ENCODE peak calls at places on chromosomes 5 and 9, in four cellular contexts. K is AG04449, F is AG09309, O is A549. X is an unnamed sample.

GRCh38 chr5:79070002-79070567 is 518 bp downstream of the BHMT2 start:
- DNase-seq in K (no peak), F (no peak), O (no peak), X (no peak)

GRCh38 chr9:98922721-98923435 is 20.8 kb upstream of the COL15A1 start:
- DNase-seq in K (no peak), O (no peak), F (no peak), X (no peak)

GRCh38 chr9:127444921-127445850 is 6.0 kb downstream of the RPL12 start:
- DNase-seq in K (no peak), F (no peak), O (peak; percentile 55), X (no peak)

GRCh38 chr9:34892886-34893285 is 65.2 kb upstream of the PHF24 start:
- DNase-seq in F (no peak), O (no peak), K (no peak), X (no peak)

GRCh38 chr5:109685916-109686315 is 3.8 kb upstream of the MAN2A1 start:
- DNase-seq in K (no peak), F (no peak), O (no peak), X (no peak)

GRCh38 chr9:113956901-113957777 is 81.0 kb downstream of the ZNF618 start:
- DNase-seq in F (no peak), K (no peak), O (no peak), X (no peak)

GRCh38 chr5:155466851-155467250 is 453.3 kb downstream of the KIF4B start:
- DNase-seq in O (no peak), F (no peak), K (no peak), X (no peak)

GRCh38 chr9:36161187-36161586 is 8.0 kb upstream of the CCIN start:
- DNase-seq in K (no peak), F (no peak), O (no peak), X (no peak)

GRCh38 chr9:69499959-69500358 is 172.2 kb downstream of the APBA1 start:
- DNase-seq in F (no peak), K (no peak), O (no peak), X (no peak)

GRCh38 chr9:137304383-137305059 is 2.5 kb upstream of the NRARP start:
- DNase-seq in O (no peak), K (no peak), F (no peak), X (peak; percentile 58)

GRCh38 chr5:123359454-123359853 is 63.7 kb downstream of the CEP120 start:
- DNase-seq in K (no peak), F (no peak), O (no peak), X (no peak)

GRCh38 chr5:175378444-175379028 is 65.4 kb downstream of the DRD1 start:
- DNase-seq in K (no peak), O (peak; percentile 97), F (peak; percentile 97), X (no peak)

GRCh38 chr9:131747352-131747751 is 7.5 kb upstream of the RAPGEF1 start:
- DNase-seq in K (no peak), F (peak; percentile 47), O (peak; percentile 84), X (no peak)

DNA sequence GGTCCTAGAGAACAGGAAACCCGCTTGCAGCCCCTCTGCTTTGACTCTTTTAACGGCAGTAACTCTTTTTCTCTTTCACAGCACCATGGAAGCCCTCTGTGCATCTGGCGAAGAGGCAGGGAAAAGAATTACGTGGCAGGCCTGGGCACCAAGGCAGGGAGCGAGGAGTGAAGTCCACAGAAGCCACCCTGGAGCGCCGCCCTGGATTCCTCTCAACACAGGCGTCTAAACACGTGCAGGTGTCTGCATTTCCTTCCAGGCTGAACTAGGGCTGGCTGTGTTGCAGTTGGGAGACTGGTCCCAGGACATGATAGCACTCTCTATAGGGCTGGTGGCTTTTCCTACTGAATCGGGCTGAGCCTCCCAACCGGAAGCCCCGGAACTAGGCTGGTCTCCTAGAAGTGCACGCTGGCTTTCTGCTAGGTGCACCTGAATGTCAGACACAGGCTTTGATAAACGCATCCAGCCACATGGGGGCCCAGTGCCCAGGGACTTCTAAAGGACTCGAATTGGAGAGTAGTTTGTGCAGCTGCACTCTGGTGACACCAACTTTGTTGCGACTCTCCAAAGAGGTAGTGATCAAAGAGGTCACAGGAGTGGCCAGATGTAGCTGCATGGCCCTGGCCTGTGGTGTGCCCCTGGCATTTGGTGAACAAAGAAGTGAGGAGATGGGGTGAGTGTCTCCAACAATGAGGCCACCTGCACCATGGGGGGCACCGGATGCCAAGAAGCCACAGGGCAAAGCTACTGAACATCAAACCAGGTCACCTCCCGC is 54.5 kb downstream of the AK8 start:
- DNase-seq in O (no peak), F (no peak), K (no peak), X (no peak)
- TF ChIP-seq CTCF in O (no peak), F (no peak), K (no peak), X (no peak)

DNA sequence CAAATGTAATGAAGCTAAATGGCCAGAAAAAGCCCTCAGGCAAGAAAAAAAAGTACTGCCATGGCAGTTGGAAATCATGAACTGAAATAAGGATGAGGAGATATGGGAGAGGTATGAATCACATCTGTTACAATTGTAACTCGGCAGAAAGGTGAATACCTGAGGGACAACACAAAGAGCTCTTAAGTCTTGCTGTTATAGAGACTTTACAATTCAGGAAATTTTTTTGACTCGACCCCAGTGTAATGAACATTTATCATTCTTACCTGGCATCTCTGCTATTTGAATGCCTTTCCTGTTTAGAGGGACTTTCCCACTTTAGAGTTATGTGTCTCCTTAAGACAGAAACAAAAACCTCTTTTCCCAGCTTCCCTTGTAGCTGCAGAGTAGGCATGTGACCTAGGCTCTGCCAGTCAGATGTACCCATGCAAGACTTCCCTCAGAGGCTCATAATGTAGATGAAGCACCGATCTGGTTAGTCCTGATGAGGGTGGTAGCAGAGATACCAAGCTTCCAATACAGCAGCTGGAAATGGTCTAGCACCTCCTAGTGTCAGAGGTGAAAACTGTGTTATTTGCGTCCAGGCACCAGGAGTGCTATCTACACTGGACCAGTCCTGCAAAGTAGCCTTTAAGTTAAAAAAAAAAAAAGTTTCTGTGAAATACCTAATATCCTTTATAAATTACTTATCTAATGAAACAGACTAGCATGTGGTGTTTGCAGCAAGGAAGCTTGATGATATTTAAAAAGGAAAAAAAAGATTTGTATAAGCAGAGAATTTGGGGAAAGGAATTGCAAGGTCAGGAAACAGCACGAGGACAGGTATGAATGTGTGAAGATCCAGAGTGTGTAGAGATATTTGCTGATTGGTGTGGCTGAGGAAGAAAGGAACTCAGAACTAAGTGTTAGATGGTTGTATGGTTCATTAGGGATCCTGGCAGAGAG is 146.9 kb upstream of the SLC1A3 start:
- DNase-seq in F (no peak), O (peak; percentile 37), K (no peak), X (no peak)
- TF ChIP-seq CTCF in F (peak; percentile 22), O (peak; percentile 13), K (no peak), X (peak; percentile 24)

GRCh38 chr9:129949821-129950220 is 93.2 kb downstream of the FNBP1 start:
- DNase-seq in K (no peak), O (no peak), F (no peak), X (no peak)

GRCh38 chr9:129945314-129945713 is 97.7 kb downstream of the FNBP1 start:
- DNase-seq in F (no peak), K (no peak), O (no peak), X (no peak)

GRCh38 chr9:129946596-129946995 is 96.4 kb downstream of the FNBP1 start:
- DNase-seq in O (no peak), F (no peak), K (no peak), X (no peak)

GRCh38 chr9:129939426-129939825 is 103.6 kb downstream of the FNBP1 start:
- DNase-seq in F (no peak), O (no peak), K (no peak), X (no peak)

DNA sequence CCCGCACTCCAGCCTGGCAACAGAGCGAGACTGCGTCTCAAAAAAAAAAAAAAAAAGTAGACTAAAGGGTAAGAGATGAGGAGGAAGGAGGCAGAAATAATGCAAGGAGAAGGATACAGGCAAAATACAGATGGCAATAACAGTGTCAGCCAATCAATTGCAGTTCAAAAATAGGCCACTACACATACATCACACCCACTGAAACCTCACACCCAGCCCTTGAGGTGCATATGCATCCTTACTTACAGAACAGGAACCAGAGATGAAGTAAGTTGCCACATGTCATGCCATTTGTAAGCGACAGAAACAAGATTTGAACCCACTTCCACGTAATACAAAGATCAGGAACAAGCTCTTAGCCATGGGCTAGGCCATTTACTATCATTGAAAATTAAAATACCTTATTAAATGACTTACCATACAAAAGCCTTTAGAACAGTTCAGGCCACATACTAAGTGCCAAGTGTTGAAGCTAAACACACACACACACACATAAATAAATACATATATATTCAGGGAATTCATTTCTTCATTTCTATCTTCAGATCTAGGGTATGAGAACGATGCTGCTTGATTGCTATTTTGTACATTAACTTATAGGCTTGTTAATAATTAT is 98.4 kb downstream of the FNBP1 start:
- DNase-seq in F (no peak), O (no peak), K (no peak), X (no peak)
- TF ChIP-seq CTCF in F (no peak), O (no peak), K (no peak), X (no peak)

GRCh38 chr5:164324239-164324638 is 818.8 kb downstream of the MAT2B start:
- DNase-seq in K (no peak), F (no peak), O (no peak), X (no peak)

DNA sequence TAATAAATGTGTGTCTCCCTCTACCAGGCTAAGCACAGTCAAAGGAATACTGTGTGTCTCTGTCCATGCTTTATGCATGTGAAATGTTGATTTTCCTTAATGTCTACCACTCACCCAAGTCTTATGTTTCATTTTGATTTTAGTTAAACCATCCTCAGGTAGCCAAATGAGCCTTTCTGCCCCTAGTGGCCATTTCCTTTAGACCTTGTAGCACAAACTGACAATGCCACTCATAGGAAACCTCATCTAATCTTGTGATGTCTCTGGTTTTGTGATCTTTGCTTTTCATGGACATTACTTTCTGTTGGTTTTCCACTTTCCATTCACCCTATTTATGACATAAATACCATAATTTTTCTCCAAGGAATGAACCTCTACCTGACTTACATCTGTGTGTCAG is 820.8 kb downstream of the MAT2B start:
- DNase-seq in K (no peak), F (no peak), O (peak; percentile 4), X (no peak)
- TF ChIP-seq CTCF in K (no peak), F (no peak), O (no peak), X (no peak)

DNA sequence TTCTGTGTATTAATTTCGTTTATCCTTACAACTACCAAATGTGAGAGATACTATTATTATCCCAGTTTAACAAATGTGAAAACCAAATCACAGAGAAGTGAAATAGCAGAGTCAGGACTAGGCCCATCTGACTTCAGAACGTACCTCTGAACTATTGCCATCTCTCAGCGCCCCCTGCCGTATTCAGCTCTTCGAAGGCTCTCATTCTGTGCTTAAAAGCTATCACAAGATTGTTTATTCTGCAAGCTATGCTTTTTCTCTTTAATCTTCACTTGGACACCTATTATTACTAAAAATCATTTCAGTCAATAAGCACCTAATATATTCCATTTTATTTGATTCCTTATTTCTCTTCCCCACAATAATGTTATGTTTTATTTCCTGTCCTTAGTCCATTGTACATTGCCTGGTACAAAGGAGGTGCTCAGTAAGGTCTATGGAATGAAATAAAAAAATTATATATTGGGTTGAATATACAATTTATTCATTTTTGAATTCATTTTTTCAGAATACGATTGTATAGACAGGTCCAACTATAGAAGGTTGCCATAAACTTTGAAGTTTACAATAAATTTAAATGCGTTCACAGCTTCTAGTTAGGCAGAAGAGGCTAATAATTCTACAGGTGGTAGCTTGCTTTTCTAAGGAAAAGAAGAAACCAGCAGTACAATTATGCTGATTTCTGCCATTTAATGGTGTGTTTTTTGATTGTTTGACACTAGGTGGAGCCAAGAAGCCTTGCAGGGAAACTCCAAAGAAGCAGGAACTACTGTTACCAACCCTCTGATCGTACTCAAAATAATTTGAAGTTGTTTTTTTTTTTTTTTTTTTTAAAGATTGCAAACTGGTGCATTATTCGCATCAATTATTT is 202.2 kb upstream of the DMRTA1 start:
- DNase-seq in K (no peak), O (peak; percentile 71), F (no peak), X (peak; percentile 55)
- TF ChIP-seq CTCF in K (peak; percentile 57), O (peak; percentile 54), F (peak; percentile 68), X (peak; percentile 30)

DNA sequence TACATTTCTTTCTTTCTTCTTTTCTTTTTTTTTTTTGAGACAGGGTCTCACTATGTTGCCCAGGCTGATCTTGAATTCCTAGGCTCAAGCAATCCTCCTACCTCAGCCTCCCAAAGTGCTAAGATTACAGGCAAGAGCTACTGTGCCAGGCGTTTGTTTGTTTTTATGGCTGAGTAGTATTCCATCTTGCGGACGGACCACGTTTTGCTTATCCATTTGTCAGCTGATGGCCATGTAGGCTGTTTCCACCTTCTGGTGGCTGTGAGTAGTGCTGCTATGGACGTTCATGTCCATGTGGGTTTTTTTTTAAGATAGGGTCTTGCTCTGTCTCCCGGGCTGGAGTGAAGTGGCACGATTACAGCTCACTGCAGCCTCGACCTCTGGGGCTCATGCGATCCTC is 2.5 kb downstream of the DOK3 start:
- DNase-seq in F (no peak), K (no peak), O (peak; percentile 66), X (no peak)
- TF ChIP-seq CTCF in F (peak; percentile 21), K (peak; percentile 18), O (peak; percentile 16), X (peak; percentile 52)

X was measured in endothelial cell.